ENCODE peak calls at places on chromosomes 13 and 19, in seven cellular contexts. L, K, G, F, P, Z and B are unnamed samples.

GRCh38 chr19:42683917-42684513 is 56.3 kb downstream of the PSG3 start:
- DNase-seq in G (peak), K (no peak), Z (peak), P (no peak), L (no peak), F (peak), B (no peak)

GRCh38 chr13:43661321-43661720 is 125.5 kb downstream of the ENOX1 start:
- DNase-seq in K (no peak), Z (no peak), G (no peak), F (no peak), L (no peak), P (no peak), B (no peak)

GRCh38 chr19:345320-345879 is 804 bp upstream of the MIER2 start:
- DNase-seq in G (no peak), Z (no peak), P (no peak), L (no peak), F (no peak), K (no peak), B (no peak)

GRCh38 chr19:53195265-53195879 is 2.2 kb upstream of the ZNF665 start:
- DNase-seq in P (peak), Z (peak), L (peak), G (peak), F (peak), K (peak), B (peak)

GRCh38 chr19:43820098-43820860 is 6.8 kb upstream of the ZNF283 start:
- DNase-seq in G (peak), P (no peak), K (peak), F (no peak), Z (peak), L (peak), B (no peak)

GRCh38 chr19:39138221-39139211 is 12.9 kb downstream of the PAK4 start:
- DNase-seq in Z (no peak), F (no peak), K (no peak), G (no peak), P (no peak), L (no peak), B (peak)

GRCh38 chr19:46728693-46729339 is 11.9 kb upstream of the PRKD2 start:
- DNase-seq in P (peak), G (peak), F (peak), Z (peak), L (peak), K (no peak), B (peak)

GRCh38 chr13:99484405-99484981 is 16.8 kb upstream of the TM9SF2 start:
- DNase-seq in K (peak), F (peak), G (peak), L (no peak), Z (peak), P (no peak), B (no peak)

GRCh38 chr13:36919833-36920611 is at the start of gene SMAD9:
- DNase-seq in L (peak), F (peak), K (no peak), P (peak), Z (peak), G (peak), B (peak)

GRCh38 chr19:32896516-32897214 is 27.1 kb upstream of the SLC7A9 start:
- DNase-seq in P (no peak), F (no peak), L (no peak), Z (peak), G (peak), K (no peak), B (no peak)

GRCh38 chr13:21672811-21673591 is 2.1 kb downstream of the FGF9 start:
- DNase-seq in G (no peak), F (no peak), P (no peak), Z (peak), K (no peak), L (no peak), B (no peak)

GRCh38 chr13:76330756-76331155 is 555.4 kb downstream of the KCTD12 start:
- DNase-seq in F (no peak), Z (peak), L (no peak), K (no peak), P (no peak), G (no peak), B (no peak)

GRCh38 chr19:56769650-56770049 is 70.9 kb downstream of the PEG3 start:
- DNase-seq in G (no peak), F (no peak), L (no peak), Z (no peak), K (no peak), P (no peak), B (no peak)

GRCh38 chr13:28077231-28077630 is 23.1 kb downstream of the FLT3 start:
- DNase-seq in Z (no peak), G (no peak), P (no peak), F (no peak), L (no peak), K (no peak), B (no peak)

GRCh38 chr13:73210218-73210883 is 151.5 kb downstream of the KLF5 start:
- DNase-seq in G (no peak), Z (no peak), P (no peak), L (peak), F (peak), K (no peak), B (no peak)

GRCh38 chr19:4385291-4386037 is 14.9 kb downstream of the SH3GL1 start:
- DNase-seq in K (no peak), L (no peak), P (no peak), F (no peak), Z (peak), G (peak), B (no peak)

GRCh38 chr19:6100284-6100915 is 9.9 kb downstream of the RFX2 start:
- DNase-seq in G (no peak), Z (no peak), K (no peak), L (no peak), P (no peak), F (no peak), B (no peak)

GRCh38 chr13:44259045-44260042 is 114.3 kb upstream of the SERP2 start:
- DNase-seq in P (no peak), L (no peak), Z (no peak), K (no peak), G (peak), F (peak), B (peak)

GRCh38 chr13:76292031-76292430 is 594.2 kb downstream of the KCTD12 start:
- DNase-seq in F (no peak), G (no peak), K (no peak), P (no peak), Z (no peak), L (no peak), B (no peak)

GRCh38 chr19:52188822-52189744 is 769 bp upstream of the PPP2R1A start:
- DNase-seq in F (peak), Z (peak), K (peak), P (peak), G (no peak), L (no peak), B (no peak)

GRCh38 chr19:3700242-3701032 is at the start of gene PIP5K1C:
- DNase-seq in G (peak), P (peak), F (peak), K (peak), L (peak), Z (peak), B (peak)

GRCh38 chr13:75968103-75968838 is 332.1 kb downstream of the LMO7 start:
- DNase-seq in G (peak), Z (peak), F (peak), P (no peak), K (no peak), L (no peak), B (no peak)

GRCh38 chr13:99269627-99270252 is 11.6 kb upstream of the GPR18 start:
- DNase-seq in F (peak), Z (peak), K (peak), L (no peak), G (peak), P (no peak), B (no peak)

GRCh38 chr13:45441633-45442032 is 23.1 kb upstream of the COG3 start:
- DNase-seq in K (no peak), G (peak), F (peak), Z (peak), L (no peak), P (no peak), B (no peak)

GRCh38 chr19:38375748-38376147 is 1.4 kb downstream of the PSMD8 start:
- DNase-seq in L (no peak), F (no peak), K (no peak), P (no peak), Z (peak), G (peak), B (no peak)

GRCh38 chr19:16520074-16520973 is 21.9 kb downstream of the CHERP start:
- DNase-seq in P (peak), K (no peak), F (no peak), G (no peak), Z (no peak), L (no peak), B (no peak)

GRCh38 chr13:19737844-19738557 is 44.7 kb downstream of the PSPC1 start:
- DNase-seq in K (no peak), P (no peak), G (peak), Z (no peak), F (no peak), L (no peak), B (no peak)

GRCh38 chr19:18265611-18265981 is 8.7 kb downstream of the IQCN start:
- DNase-seq in L (no peak), P (no peak), K (no peak), Z (no peak), F (no peak), G (no peak), B (no peak)

GRCh38 chr13:110699148-110700145 is 6.5 kb downstream of the CARS2 start:
- DNase-seq in F (no peak), L (no peak), Z (no peak), K (no peak), G (no peak), P (no peak), B (no peak)
- H3K4me3 ChIP-seq in F (no peak), L (no peak), Z (no peak), K (no peak), G (no peak), P (no peak), B (no peak)

GRCh38 chr19:49165865-49166301 is 8.3 kb downstream of the TRPM4 start:
- DNase-seq in K (no peak), P (no peak), F (no peak), Z (no peak), L (no peak), G (no peak), B (no peak)
- H3K4me3 ChIP-seq in K (no peak), P (no peak), F (no peak), Z (no peak), L (no peak), G (no peak), B (no peak)

GRCh38 chr13:41859555-41859954 is 101.4 kb downstream of the VWA8 start:
- DNase-seq in L (no peak), Z (no peak), K (no peak), G (no peak), F (no peak), P (no peak), B (no peak)
- H3K4me3 ChIP-seq in L (no peak), Z (no peak), K (no peak), G (no peak), F (no peak), P (no peak), B (no peak)

DNA sequence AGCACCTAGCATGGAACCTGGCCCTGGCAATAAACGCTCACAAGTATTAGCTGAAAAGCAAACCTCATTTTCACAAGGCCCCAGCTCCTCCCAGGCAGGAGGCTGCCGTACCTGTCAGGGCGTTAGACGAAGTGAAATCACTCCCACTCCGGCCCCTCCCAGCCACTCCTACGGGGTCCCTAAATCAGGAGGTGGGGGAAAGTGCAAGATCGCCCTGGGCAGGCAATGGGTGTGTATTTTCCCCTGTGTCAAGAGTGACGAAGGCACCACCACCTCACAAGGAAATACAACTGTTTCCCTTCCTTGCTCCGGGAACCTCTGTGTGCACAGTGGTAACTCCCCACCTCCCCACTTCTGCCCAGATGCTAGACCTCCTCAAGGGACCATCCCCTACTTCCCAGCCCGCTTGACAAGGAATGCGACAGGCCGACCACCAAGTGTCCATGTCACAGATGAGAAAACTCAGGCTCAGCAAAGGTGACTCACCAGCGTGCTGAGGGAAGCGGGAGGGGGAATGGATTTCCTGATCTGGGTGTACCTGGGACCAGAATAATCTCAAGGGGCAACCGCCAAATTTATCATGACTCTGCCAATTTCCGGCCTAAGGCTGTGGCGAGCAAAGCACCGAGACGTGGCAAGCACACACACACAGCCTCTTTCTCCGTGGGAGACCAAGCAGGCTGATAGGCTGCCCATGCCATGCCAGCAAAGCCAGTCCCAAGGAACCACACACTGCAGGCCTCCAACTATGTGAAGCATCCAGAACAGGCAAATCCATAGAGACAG is 7.3 kb downstream of the PPP6R1 start:
- DNase-seq in F (peak), Z (no peak), K (no peak), L (no peak), P (peak), G (peak), B (no peak)
- H3K4me3 ChIP-seq in F (no peak), Z (no peak), K (no peak), L (no peak), P (no peak), G (no peak), B (no peak)

GRCh38 chr19:41325947-41326706 is 16.2 kb downstream of the CCDC97 start:
- DNase-seq in L (no peak), F (peak), K (no peak), G (peak), P (peak), Z (peak), B (peak)
- H3K4me3 ChIP-seq in L (no peak), F (no peak), K (peak), G (no peak), P (peak), Z (no peak), B (peak)

DNA sequence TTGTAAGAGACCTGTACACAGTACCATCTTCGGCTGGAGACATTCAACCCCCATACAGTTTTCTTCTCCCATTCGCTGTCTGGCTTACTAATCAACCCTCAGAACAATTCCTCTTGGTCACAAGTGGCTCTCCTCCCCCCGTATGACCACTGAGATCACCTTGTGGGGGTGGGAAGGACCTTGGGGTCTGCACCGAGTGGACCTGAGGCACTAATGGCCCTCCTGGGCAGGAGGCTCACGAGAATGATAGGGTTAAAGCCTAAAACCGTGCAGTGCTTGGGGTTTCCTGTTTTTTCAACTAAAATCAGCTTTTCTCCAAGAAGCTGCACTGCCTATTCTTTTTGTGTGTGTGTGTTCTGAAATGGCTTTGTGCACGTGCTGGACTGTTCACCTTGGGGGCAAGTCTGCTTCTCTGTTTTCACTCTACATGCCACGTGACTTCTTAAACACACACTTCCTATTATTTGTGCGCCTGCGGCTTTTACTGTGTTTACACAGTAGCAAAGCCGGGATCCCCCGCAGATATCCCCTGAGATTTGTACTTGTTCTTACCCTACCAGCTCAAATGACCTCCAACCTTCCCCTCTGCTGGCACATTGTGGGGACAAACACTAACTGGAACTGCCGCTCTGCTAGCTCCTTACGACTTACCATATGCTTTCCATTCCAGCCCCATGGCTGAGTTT is 12.3 kb downstream of the RBM26 start:
- DNase-seq in K (no peak), L (no peak), F (no peak), P (no peak), Z (no peak), G (no peak), B (no peak)
- H3K4me3 ChIP-seq in K (no peak), L (no peak), F (no peak), P (no peak), Z (no peak), G (no peak), B (no peak)

DNA sequence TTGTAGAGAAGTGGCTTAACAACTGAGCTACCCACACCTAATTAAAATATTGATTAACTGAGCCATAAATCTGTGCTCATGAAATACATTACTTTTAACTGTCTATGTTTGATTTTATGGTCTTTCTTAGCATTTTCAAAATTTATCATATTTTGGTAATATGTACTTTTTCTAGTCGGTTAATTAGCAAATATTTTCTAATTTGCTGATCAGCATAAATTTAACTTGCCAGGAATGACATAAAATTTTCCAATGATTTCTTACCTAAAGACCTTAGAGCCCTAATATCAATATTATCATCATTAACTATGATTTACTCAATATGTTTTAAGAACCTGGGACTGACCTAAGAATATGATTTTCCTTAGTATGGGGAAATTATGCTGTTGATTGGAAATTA is 19.9 kb upstream of the COG6 start:
- DNase-seq in F (no peak), G (no peak), Z (no peak), L (no peak), P (no peak), K (no peak), B (no peak)
- H3K4me3 ChIP-seq in F (no peak), G (no peak), Z (no peak), L (no peak), P (no peak), K (no peak), B (no peak)

GRCh38 chr19:37007587-37008220 is 70.5 kb upstream of the ZNF420 start:
- DNase-seq in F (peak), Z (no peak), G (peak), K (peak), L (peak), P (peak), B (no peak)
- H3K4me3 ChIP-seq in F (peak), Z (peak), G (no peak), K (peak), L (no peak), P (peak), B (no peak)

DNA sequence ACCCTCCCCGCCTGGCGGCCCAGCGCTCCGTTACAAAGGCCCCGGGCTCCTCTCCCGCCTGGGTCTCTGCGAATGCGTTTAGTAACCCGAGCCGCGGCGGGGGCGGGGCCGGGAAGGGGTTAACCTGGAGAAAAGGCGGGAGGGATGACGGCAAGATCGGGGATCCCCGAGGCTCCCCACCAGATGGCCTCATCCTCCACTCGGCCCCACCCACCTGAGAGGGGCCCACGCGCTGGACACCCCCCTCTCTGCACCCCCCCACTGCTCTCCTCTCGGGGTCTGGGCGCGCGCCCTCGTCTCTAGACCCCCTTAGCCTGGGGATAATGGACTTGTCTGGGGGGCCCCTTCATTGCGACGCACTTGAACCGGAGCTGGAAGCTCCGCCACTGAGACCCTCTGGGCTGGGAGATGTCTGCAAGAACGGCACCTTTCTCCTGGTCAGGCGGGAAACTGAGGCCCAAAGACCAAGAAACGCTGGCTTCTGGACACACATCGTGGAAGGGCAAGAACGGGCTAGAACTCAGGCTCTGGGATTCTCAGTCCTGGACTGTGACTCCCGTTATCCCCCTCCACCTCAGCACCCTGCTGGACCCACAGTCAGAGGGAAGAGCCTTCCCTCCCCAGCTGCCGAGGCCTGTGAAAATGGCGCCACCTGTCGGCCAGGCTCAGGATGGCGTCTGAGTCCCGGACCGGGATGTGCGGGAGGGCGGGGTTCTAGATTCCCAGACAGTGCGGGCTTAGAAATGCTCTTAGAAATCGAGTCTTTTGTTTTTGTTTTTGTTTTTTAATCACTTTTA is 2.9 kb upstream of the LTBP4 start:
- DNase-seq in F (peak), K (peak), G (peak), L (peak), P (peak), Z (peak), B (peak)
- H3K4me3 ChIP-seq in F (no peak), K (peak), G (peak), L (no peak), P (peak), Z (no peak), B (peak)

GRCh38 chr13:100506154-100506553 is 82.4 kb downstream of the GGACT start:
- DNase-seq in P (no peak), G (no peak), Z (no peak), K (no peak), L (no peak), F (no peak), B (no peak)
- H3K4me3 ChIP-seq in P (no peak), G (no peak), Z (no peak), K (no peak), L (no peak), F (no peak), B (no peak)